ENCODE peak calls at places on chromosomes 16 and 17, in nine cellular contexts. Q is HS-5; L is left lung; P is T-helper 2 cell; D is NCI-H460; B is activated effector memory CD4-positive, alpha-beta T cell treated with Interleukin-2 at 50 U/mL for 16 hours; M is kidney tubule cell; O is activated CD4-positive, alpha-beta T cell treated with anti-CD3 and anti-CD28 coated beads, Interleukin-2, amount 50 U/mL, for 1 hour; I is HEK293T. S is an unnamed sample.

GRCh38 chr17:28384281-28385036 is 13.0 kb downstream of the SARM1 start:
- DNase-seq in M (peak; percentile 77), I (no peak), Q (no peak), L (peak; percentile 90), D (no peak), O (peak; percentile 56), P (peak; percentile 88), B (peak; percentile 57), S (peak; percentile 48)

GRCh38 chr17:75900691-75901533 is 3.8 kb downstream of the MRPL38 start:
- DNase-seq in D (no peak), I (no peak), L (no peak), O (no peak), B (no peak), Q (no peak), M (no peak), P (no peak), S (no peak)

GRCh38 chr16:83762141-83763024 is 45.4 kb upstream of the HSBP1 start:
- DNase-seq in M (no peak), Q (no peak), I (no peak), P (no peak), B (no peak), L (no peak), D (no peak), O (no peak), S (no peak)

GRCh38 chr17:35969558-35970442 is 11.5 kb downstream of the CCL16 start:
- DNase-seq in B (peak; percentile 38), Q (peak; percentile 32), P (peak; percentile 70), O (peak; percentile 64), I (peak; percentile 64), M (peak; percentile 77), L (no peak), D (peak; percentile 73), S (peak; percentile 88)

GRCh38 chr16:2973081-2973480 is 3.9 kb downstream of the PAQR4 start:
- DNase-seq in M (no peak), I (no peak), L (no peak), Q (no peak), O (no peak), P (no peak), D (no peak), B (no peak), S (no peak)

GRCh38 chr16:12582696-12583095 is 221.0 kb downstream of the CPPED1 start:
- DNase-seq in B (no peak), Q (no peak), M (no peak), O (no peak), I (no peak), P (no peak), L (no peak), D (no peak), S (no peak)

GRCh38 chr17:13182854-13183253 is 165.0 kb upstream of the ELAC2 start:
- DNase-seq in O (no peak), B (no peak), D (no peak), Q (no peak), I (no peak), M (no peak), L (no peak), P (no peak), S (no peak)

GRCh38 chr16:75087040-75087979 is 29.3 kb downstream of the LDHD start:
- DNase-seq in M (no peak), D (no peak), L (peak; percentile 78), I (no peak), P (no peak), B (no peak), O (no peak), Q (no peak), S (peak; percentile 89)

GRCh38 chr16:66899945-66900688 is 18.6 kb downstream of the CDH16 start:
- DNase-seq in D (peak; percentile 39), Q (peak; percentile 15), M (peak; percentile 85), B (no peak), P (no peak), I (peak; percentile 57), O (no peak), L (no peak), S (peak; percentile 89)

GRCh38 chr17:75888484-75888883 is 8.3 kb downstream of the TRIM65 start:
- DNase-seq in B (no peak), O (no peak), M (no peak), P (no peak), Q (no peak), L (no peak), D (no peak), I (no peak), S (no peak)

GRCh38 chr16:11412965-11413887 is 68.0 kb downstream of the RMI2 start:
- DNase-seq in D (no peak), Q (no peak), I (no peak), M (no peak), B (no peak), O (no peak), L (peak; percentile 30), P (no peak), S (no peak)

GRCh38 chr17:78197147-78197830 is 10.1 kb downstream of the AFMID start:
- DNase-seq in B (no peak), Q (no peak), D (no peak), L (no peak), M (no peak), P (no peak), I (no peak), O (no peak), S (no peak)

GRCh38 chr17:77632619-77633018 is 325.9 kb upstream of the TNRC6C start:
- DNase-seq in M (no peak), L (no peak), D (no peak), B (no peak), O (no peak), I (no peak), Q (no peak), P (no peak), S (no peak)

GRCh38 chr17:19399750-19400450 is 11.1 kb upstream of the RNF112 start:
- DNase-seq in B (no peak), M (no peak), P (no peak), I (no peak), L (no peak), Q (no peak), D (no peak), O (no peak), S (no peak)

GRCh38 chr17:68440526-68440925 is 16.8 kb downstream of the WIPI1 start:
- DNase-seq in B (no peak), D (no peak), Q (no peak), I (no peak), P (no peak), L (no peak), M (no peak), O (no peak), S (no peak)

GRCh38 chr16:68372806-68373205 is 62.0 kb downstream of the PRMT7 start:
- DNase-seq in I (no peak), O (no peak), M (no peak), L (peak; percentile 40), Q (no peak), P (no peak), B (no peak), D (no peak), S (no peak)

GRCh38 chr16:55999683-56000082 is 124.5 kb upstream of the CES5A start:
- DNase-seq in O (no peak), D (no peak), B (no peak), L (no peak), M (no peak), I (no peak), Q (no peak), P (no peak), S (no peak)

GRCh38 chr17:28038802-28039600 is 3.5 kb upstream of the NLK start:
- DNase-seq in M (no peak), O (no peak), I (no peak), D (no peak), Q (peak; percentile 24), L (no peak), P (no peak), B (no peak), S (peak; percentile 19)

GRCh38 chr17:2957631-2958286 is 105.6 kb downstream of the OR1D5 start:
- DNase-seq in P (no peak), Q (no peak), I (no peak), L (no peak), M (peak; percentile 11), D (no peak), B (no peak), O (no peak), S (peak; percentile 53)

GRCh38 chr16:17227278-17227677 is 243.5 kb downstream of the XYLT1 start:
- DNase-seq in Q (no peak), B (no peak), D (no peak), I (no peak), O (no peak), P (no peak), M (peak; percentile 39), L (no peak), S (no peak)

GRCh38 chr17:78258323-78259229 is 27.1 kb downstream of the TMEM235 start:
- DNase-seq in B (peak; percentile 61), Q (no peak), I (no peak), O (peak; percentile 66), P (peak; percentile 90), M (no peak), D (no peak), L (peak; percentile 94), S (no peak)

GRCh38 chr16:82414476-82414875 is 212.3 kb upstream of the CDH13 start:
- DNase-seq in I (no peak), M (no peak), P (no peak), D (no peak), B (no peak), O (no peak), Q (no peak), L (no peak), S (no peak)

GRCh38 chr16:28910046-28911031 is 14.7 kb downstream of the RABEP2 start:
- DNase-seq in O (no peak), P (peak; percentile 18), Q (no peak), L (no peak), I (no peak), B (no peak), M (peak; percentile 38), D (no peak), S (no peak)